ENCODE peak calls at places on chromosomes 16 and 17, in eight cellular contexts. L is activated CD4-positive, alpha-beta T cell treated with anti-CD3 and anti-CD28 coated beads for 24 hours; M is stimulated activated CD4-positive, alpha-beta T cell treated with anti-CD3 and anti-CD28 coated beads, Interleukin-2, amount 100 ng/mL, for 24 hours; V is skeletal muscle cell; G is iPS-NIHi11; N is suprapubic skin; K is astrocyte of the hippocampus; H is HuH-7.5. B is an unnamed sample.

GRCh38 chr17:37410357-37410756 is 3.7 kb downstream of the TADA2A start:
- DNase-seq in L (no peak), M (no peak), V (no peak), G (no peak), N (no peak), K (no peak), H (no peak), B (no peak)

GRCh38 chr16:81466351-81466960 is 21.8 kb downstream of the CMIP start:
- DNase-seq in L (no peak), M (no peak), V (no peak), G (no peak), N (no peak), K (no peak), H (no peak), B (no peak)

GRCh38 chr16:26987631-26988030 is 79.1 kb upstream of the C16orf82 start:
- DNase-seq in L (no peak), M (no peak), V (peak), G (no peak), N (no peak), K (peak), H (no peak), B (no peak)

GRCh38 chr17:40317880-40318834 is 9.2 kb downstream of the RARA start:
- DNase-seq in L (peak), M (peak), V (peak), G (peak), N (peak), K (peak), H (peak), B (peak)

GRCh38 chr17:63950940-63951907 is 19.1 kb upstream of the CD79B start:
- DNase-seq in L (no peak), M (peak), V (no peak), G (peak), N (no peak), K (no peak), H (peak), B (no peak)

GRCh38 chr17:68646626-68647526 is 45.7 kb upstream of the FAM20A start:
- DNase-seq in L (no peak), M (no peak), V (no peak), G (no peak), N (no peak), K (no peak), H (no peak), B (no peak)

GRCh38 chr16:88759245-88759975 is 25.6 kb downstream of the PIEZO1 start:
- DNase-seq in L (no peak), M (peak), V (no peak), G (peak), N (no peak), K (no peak), H (no peak), B (no peak)

GRCh38 chr16:9258423-9259051 is 167.1 kb downstream of the HAPSTR1 start:
- DNase-seq in L (no peak), M (peak), V (no peak), G (peak), N (no peak), K (peak), H (peak), B (no peak)

GRCh38 chr17:823501-823902 is 41.3 kb downstream of the MRM3 start:
- DNase-seq in L (no peak), M (no peak), V (no peak), G (no peak), N (no peak), K (no peak), H (no peak), B (no peak)

GRCh38 chr16:10868562-10869469 is 8.2 kb upstream of the CIITA start:
- DNase-seq in L (no peak), M (no peak), V (no peak), G (no peak), N (no peak), K (no peak), H (no peak), B (no peak)

GRCh38 chr16:65576631-65577030 is 454.8 kb upstream of the CDH11 start:
- DNase-seq in L (no peak), M (no peak), V (no peak), G (peak), N (no peak), K (no peak), H (no peak), B (no peak)

GRCh38 chr17:43092891-43093290 is 32.3 kb downstream of the BRCA1 start:
- DNase-seq in L (no peak), M (no peak), V (peak), G (no peak), N (no peak), K (peak), H (no peak), B (no peak)

GRCh38 chr16:27402964-27403600 is 1.1 kb downstream of the IL21R start:
- DNase-seq in L (no peak), M (peak), V (no peak), G (no peak), N (no peak), K (no peak), H (no peak), B (no peak)

GRCh38 chr17:17468217-17469010 is 8.4 kb upstream of the MED9 start:
- DNase-seq in L (no peak), M (no peak), V (no peak), G (no peak), N (no peak), K (no peak), H (no peak), B (no peak)

GRCh38 chr17:13601776-13602551 is at the start of gene HS3ST3A1:
- DNase-seq in L (no peak), M (peak), V (peak), G (peak), N (no peak), K (peak), H (peak), B (peak)

GRCh38 chr16:14418795-14419225 is 211.2 kb downstream of the PARN start:
- DNase-seq in L (no peak), M (no peak), V (no peak), G (no peak), N (no peak), K (peak), H (no peak), B (no peak)

GRCh38 chr17:21689604-21690003 is 2.7 kb upstream of the KCNJ18 start:
- DNase-seq in L (no peak), M (no peak), V (peak), G (no peak), N (peak), K (peak), H (no peak), B (no peak)

GRCh38 chr17:66684256-66684655 is 150.7 kb upstream of the CACNG5 start:
- DNase-seq in L (no peak), M (no peak), V (no peak), G (no peak), N (no peak), K (no peak), H (no peak), B (no peak)

B was measured in cardiac septum.